ENCODE peak calls at places on chromosomes 1 and 21, in eight cellular contexts. P is activated T-cell treated with anti-CD3 and anti-CD28 coated beads, Interleukin-2, amount 50 U/mL, for 72 hours; Y is Calu3; F is iPS DF 19.7; N is upper lobe of right lung; I is stimulated activated CD4-positive, alpha-beta T cell treated with anti-CD3 and anti-CD28 coated beads, Interleukin-4, amount 100 ng/mL, for 24 hours; Q is cortex of kidney; J is tibial artery. A is an unnamed sample.

GRCh38 chr1:15148975-15149374 is 4.6 kb upstream of the TMEM51 start:
- DNase-seq in F (no peak), Y (no peak), P (no peak), Q (no peak), J (no peak), N (no peak), I (no peak), A (no peak)

GRCh38 chr1:174040387-174040786 is 18.2 kb upstream of the RC3H1 start:
- DNase-seq in N (no peak), Q (no peak), J (no peak), P (no peak), I (no peak), Y (peak), F (no peak), A (peak)

GRCh38 chr1:65525297-65526048 is 105.0 kb downstream of the LEPR start:
- DNase-seq in Q (no peak), F (no peak), I (no peak), P (peak), J (no peak), Y (no peak), N (peak), A (no peak)

GRCh38 chr1:164772635-164773034 is 213.7 kb downstream of the PBX1 start:
- DNase-seq in I (no peak), Y (peak), N (peak), Q (no peak), P (peak), J (peak), F (no peak), A (peak)

GRCh38 chr1:67441183-67441582 is 11.0 kb upstream of the SERBP1 start:
- DNase-seq in Q (no peak), I (peak), F (no peak), Y (peak), P (peak), N (no peak), J (peak), A (no peak)

GRCh38 chr21:35400233-35400939 is 351.3 kb upstream of the RUNX1 start:
- DNase-seq in N (no peak), Q (no peak), Y (peak), I (peak), J (no peak), P (peak), F (peak), A (peak)

GRCh38 chr21:38680401-38680800 is 125.3 kb upstream of the ETS2 start:
- DNase-seq in P (no peak), J (no peak), I (no peak), F (no peak), Q (no peak), N (no peak), Y (no peak), A (no peak)

GRCh38 chr1:47840791-47841190 is 156.4 kb downstream of the TRABD2B start:
- DNase-seq in Y (no peak), Q (no peak), N (no peak), F (no peak), P (no peak), J (peak), I (no peak), A (no peak)

GRCh38 chr1:216015116-216015515 is 408.1 kb downstream of the USH2A start:
- DNase-seq in N (no peak), P (no peak), Q (no peak), F (no peak), Y (no peak), I (no peak), J (no peak), A (no peak)

GRCh38 chr1:67350783-67351182 is 43.1 kb downstream of the IL12RB2 start:
- DNase-seq in Q (no peak), Y (no peak), N (no peak), J (no peak), F (no peak), I (peak), P (peak), A (no peak)

GRCh38 chr1:197399691-197400521 is 131.9 kb downstream of the CRB1 start:
- DNase-seq in N (no peak), P (peak), Q (no peak), F (peak), Y (peak), J (no peak), I (peak), A (peak)

GRCh38 chr1:199067483-199067882 is 428.6 kb downstream of the PTPRC start:
- DNase-seq in J (no peak), Q (no peak), N (no peak), Y (no peak), I (no peak), F (no peak), P (no peak), A (no peak)

GRCh38 chr1:226128487-226129075 is 58.0 kb downstream of the ACBD3 start:
- DNase-seq in Y (peak), N (peak), P (no peak), I (no peak), J (peak), Q (no peak), F (no peak), A (no peak)

GRCh38 chr21:38443110-38443509 is 55.2 kb downstream of the ERG start:
- DNase-seq in Y (no peak), F (no peak), Q (no peak), P (no peak), I (no peak), J (no peak), N (no peak), A (no peak)

GRCh38 chr1:184183919-184184318 is 132.4 kb downstream of the TSEN15 start:
- DNase-seq in P (no peak), F (no peak), J (no peak), Y (no peak), I (no peak), Q (no peak), N (no peak), A (no peak)

GRCh38 chr21:26448751-26449150 is 124.3 kb downstream of the CYYR1 start:
- DNase-seq in F (no peak), P (no peak), J (no peak), N (no peak), I (no peak), Y (no peak), Q (no peak), A (peak)

GRCh38 chr1:52413410-52414104 is 9.2 kb downstream of the PRPF38A start:
- DNase-seq in Q (no peak), F (no peak), Y (no peak), P (no peak), J (no peak), N (no peak), I (no peak), A (no peak)

GRCh38 chr1:32884726-32885125 is 1.6 kb upstream of the HPCA start:
- DNase-seq in I (no peak), N (no peak), Q (no peak), J (no peak), P (no peak), F (no peak), Y (no peak), A (no peak)

GRCh38 chr1:40745180-40745579 is 38.4 kb upstream of the KCNQ4 start:
- DNase-seq in F (no peak), Y (no peak), J (no peak), Q (no peak), I (no peak), P (no peak), N (no peak), A (no peak)

GRCh38 chr1:198175418-198176170 is 18.8 kb downstream of the NEK7 start:
- DNase-seq in P (no peak), F (no peak), Y (no peak), Q (no peak), J (no peak), I (no peak), N (no peak), A (no peak)

GRCh38 chr1:153730468-153730988 is 2.7 kb downstream of the INTS3 start:
- DNase-seq in F (no peak), J (no peak), Q (no peak), I (no peak), N (no peak), Y (no peak), P (no peak), A (no peak)

GRCh38 chr1:27617420-27617819 is 13.5 kb upstream of the AHDC1 start:
- DNase-seq in P (no peak), Y (no peak), N (no peak), F (no peak), I (no peak), Q (no peak), J (no peak), A (no peak)

GRCh38 chr1:61322769-61323168 is 240.4 kb downstream of the NFIA start:
- DNase-seq in P (peak), I (peak), N (no peak), Y (no peak), J (no peak), Q (no peak), F (no peak), A (no peak)

GRCh38 chr1:208222376-208223110 is 21.6 kb downstream of the PLXNA2 start:
- DNase-seq in P (no peak), F (no peak), N (no peak), Y (no peak), J (peak), Q (no peak), I (no peak), A (no peak)

GRCh38 chr1:31503581-31503980 is 72.7 kb upstream of the TINAGL1 start:
- DNase-seq in F (no peak), J (no peak), P (no peak), I (no peak), Y (no peak), Q (no peak), N (no peak), A (no peak)

GRCh38 chr1:40755052-40755451 is 28.5 kb upstream of the KCNQ4 start:
- DNase-seq in J (no peak), F (no peak), I (no peak), P (no peak), Q (no peak), Y (no peak), N (no peak), A (no peak)

GRCh38 chr21:32881458-32881857 is 109.9 kb upstream of the PAXBP1 start:
- DNase-seq in J (no peak), N (no peak), Q (no peak), P (no peak), F (no peak), I (no peak), Y (no peak), A (no peak)

GRCh38 chr1:205920861-205921558 is 22.2 kb downstream of the SLC26A9 start:
- DNase-seq in Y (no peak), F (no peak), I (no peak), P (no peak), N (no peak), J (peak), Q (no peak), A (no peak)

GRCh38 chr1:168396508-168396907 is 115.8 kb downstream of the TBX19 start:
- DNase-seq in F (no peak), P (no peak), Y (no peak), I (no peak), J (no peak), Q (no peak), N (no peak), A (no peak)

GRCh38 chr21:36747114-36747814 is 48.3 kb downstream of the SIM2 start:
- DNase-seq in N (peak), Y (peak), F (no peak), I (no peak), Q (no peak), J (no peak), P (peak), A (no peak)

GRCh38 chr1:244388961-244389360 is 62.7 kb downstream of the ADSS2 start:
- DNase-seq in Q (no peak), N (no peak), I (no peak), F (no peak), P (no peak), Y (no peak), J (no peak), A (no peak)

GRCh38 chr1:181155339-181155738 is 66.8 kb downstream of the IER5 start:
- DNase-seq in F (no peak), P (no peak), N (no peak), Y (no peak), Q (no peak), J (no peak), I (no peak), A (no peak)

GRCh38 chr1:214327519-214327918 is 46.6 kb downstream of the SMYD2 start:
- DNase-seq in J (no peak), P (peak), N (no peak), Y (no peak), Q (no peak), I (no peak), F (no peak), A (no peak)

GRCh38 chr1:115829947-115830346 is 11.0 kb downstream of the NHLH2 start:
- DNase-seq in J (no peak), P (no peak), I (no peak), Q (no peak), N (no peak), Y (no peak), F (no peak), A (no peak)

GRCh38 chr1:245556057-245556456 is 401.3 kb downstream of the KIF26B start:
- DNase-seq in Y (no peak), F (no peak), I (no peak), P (no peak), Q (no peak), N (no peak), J (no peak), A (no peak)

GRCh38 chr1:15362096-15362736 is 47.5 kb upstream of the EFHD2 start:
- DNase-seq in Q (no peak), I (no peak), J (no peak), N (no peak), F (no peak), P (no peak), Y (no peak), A (no peak)

GRCh38 chr1:153903841-153904455 is 18.8 kb downstream of the GATAD2B start:
- DNase-seq in P (no peak), I (no peak), J (no peak), Q (no peak), Y (no peak), F (no peak), N (no peak), A (no peak)

GRCh38 chr1:244353572-244354091 is 98.1 kb downstream of the ADSS2 start:
- DNase-seq in I (peak), Y (peak), F (no peak), Q (no peak), P (peak), J (peak), N (no peak), A (peak)

GRCh38 chr1:116262207-116262994 is 110.6 kb upstream of the ATP1A1 start:
- DNase-seq in F (no peak), I (no peak), J (no peak), Q (no peak), P (no peak), Y (no peak), N (no peak), A (no peak)

GRCh38 chr1:16614361-16615252 is 1.2 kb upstream of the NBPF1 start:
- DNase-seq in Y (no peak), Q (no peak), N (peak), F (no peak), J (peak), I (no peak), P (peak), A (no peak)

A was measured in NCI-H460.